ENCODE peak calls at places on chromosomes 1 and 21, in nine cellular contexts. L is heart right ventricle, E is fibroblast of lung, H is iPS DF 6.9, Y is HS-27A, I is SW 1271, Z is fibroblast of pulmonary artery, Q is T follicular helper cell, P is keratinocyte. X is an unnamed sample.

GRCh38 chr21:17610862-17611261 is 1.8 kb downstream of the BTG3 start:
- DNase-seq in L (no peak), E (peak; percentile 35), H (no peak), Y (no peak), I (no peak), Z (peak; percentile 30), Q (no peak), P (no peak), X (no peak)

GRCh38 chr1:186683637-186684410 is 3.6 kb upstream of the PTGS2 start:
- DNase-seq in L (no peak), E (no peak), H (no peak), Y (no peak), I (no peak), Z (no peak), Q (no peak), P (no peak), X (no peak)

GRCh38 chr1:22018583-22019559 is 17.4 kb downstream of the CELA3A start:
- DNase-seq in L (no peak), E (peak; percentile 90), H (no peak), Y (peak; percentile 49), I (peak; percentile 65), Z (peak; percentile 91), Q (peak; percentile 41), P (no peak), X (no peak)

GRCh38 chr1:168224991-168225390 is 813 bp upstream of the SFT2D2 start:
- DNase-seq in L (no peak), E (no peak), H (no peak), Y (no peak), I (no peak), Z (no peak), Q (no peak), P (no peak), X (no peak)

GRCh38 chr1:34590211-34590623 is 164.6 kb upstream of the GJB5 start:
- DNase-seq in L (no peak), E (peak; percentile 3), H (peak; percentile 48), Y (no peak), I (peak; percentile 3), Z (no peak), Q (no peak), P (peak; percentile 7), X (no peak)

GRCh38 chr1:94555091-94555490 is 13.5 kb upstream of the F3 start:
- DNase-seq in L (no peak), E (no peak), H (no peak), Y (no peak), I (no peak), Z (no peak), Q (no peak), P (no peak), X (no peak)

GRCh38 chr1:40270152-40270834 is 12.3 kb downstream of the ZMPSTE24 start:
- DNase-seq in L (no peak), E (peak; percentile 54), H (no peak), Y (no peak), I (no peak), Z (no peak), Q (no peak), P (no peak), X (no peak)

GRCh38 chr1:180571060-180571831 is 12.5 kb downstream of the OVAAL start:
- DNase-seq in L (no peak), E (peak; percentile 79), H (no peak), Y (no peak), I (no peak), Z (no peak), Q (no peak), P (no peak), X (no peak)

GRCh38 chr21:35562876-35563275 is 497.4 kb downstream of the SETD4 start:
- DNase-seq in L (no peak), E (no peak), H (no peak), Y (no peak), I (no peak), Z (no peak), Q (no peak), P (no peak), X (no peak)

GRCh38 chr1:96772349-96772748 is 50.8 kb downstream of the PTBP2 start:
- DNase-seq in L (no peak), E (no peak), H (no peak), Y (no peak), I (no peak), Z (no peak), Q (no peak), P (no peak), X (no peak)

GRCh38 chr1:23548704-23549143 is 10.6 kb downstream of the ID3 start:
- DNase-seq in L (peak; percentile 68), E (peak; percentile 47), H (no peak), Y (no peak), I (no peak), Z (peak; percentile 76), Q (no peak), P (no peak), X (no peak)

GRCh38 chr1:25073640-25074270 is 143.7 kb upstream of the RUNX3 start:
- DNase-seq in L (no peak), E (no peak), H (no peak), Y (no peak), I (no peak), Z (no peak), Q (no peak), P (no peak), X (no peak)

GRCh38 chr1:77866296-77866695 is 22.1 kb upstream of the NEXN start:
- DNase-seq in L (no peak), E (peak; percentile 43), H (no peak), Y (no peak), I (no peak), Z (peak; percentile 14), Q (no peak), P (no peak), X (no peak)

GRCh38 chr1:188904201-188904600 is 1573.5 kb downstream of the BRINP3 start:
- DNase-seq in L (no peak), E (peak; percentile 7), H (no peak), Y (no peak), I (no peak), Z (no peak), Q (no peak), P (no peak), X (no peak)

GRCh38 chr21:41142051-41142795 is 25.7 kb upstream of the BACE2 start:
- DNase-seq in L (no peak), E (peak; percentile 97), H (no peak), Y (no peak), I (no peak), Z (peak; percentile 39), Q (no peak), P (peak; percentile 77), X (no peak)

GRCh38 chr1:110433803-110434202 is 17.1 kb upstream of the PROK1 start:
- DNase-seq in L (peak; percentile 52), E (peak; percentile 28), H (peak; percentile 39), Y (no peak), I (no peak), Z (peak; percentile 35), Q (no peak), P (no peak), X (no peak)

GRCh38 chr1:158353333-158354038 is at the start of gene CD1E:
- DNase-seq in L (no peak), E (no peak), H (no peak), Y (no peak), I (no peak), Z (no peak), Q (no peak), P (no peak), X (no peak)

GRCh38 chr1:51906306-51907078 is 28.0 kb upstream of the NRDC start:
- DNase-seq in L (no peak), E (peak; percentile 66), H (no peak), Y (peak; percentile 92), I (no peak), Z (peak; percentile 64), Q (no peak), P (no peak), X (no peak)